ENCODE peak calls at places on chromosomes 7 and 10, in ten cellular contexts. One of them, this sample, is unnamed.
A peak's percentile ranks its signal among the peaks of the same experiment; 100 is the strongest.

GRCh38 chr7:15459018-15459621 is 102.7 kb downstream of the AGMO start:
- DNase-seq in astrocyte of the spinal cord: peak; percentile 51
- DNase-seq in mucosa of descending colon: no peak
- DNase-seq in cardiac muscle cell: peak; percentile 39
- DNase-seq in right lobe of liver: no peak
- DNase-seq in lung: no peak
- DNase-seq in natural killer cell: no peak
- DNase-seq in colonic mucosa: no peak
- DNase-seq in glutamatergic neuron: peak; percentile 24
- DNase-seq in nephron progenitor cell: no peak
- DNase-seq in this sample: no peak

GRCh38 chr7:148670807-148671206 is 27.9 kb upstream of the CUL1 start:
- DNase-seq in astrocyte of the spinal cord: no peak
- DNase-seq in mucosa of descending colon: no peak
- DNase-seq in cardiac muscle cell: no peak
- DNase-seq in right lobe of liver: no peak
- DNase-seq in lung: no peak
- DNase-seq in natural killer cell: no peak
- DNase-seq in colonic mucosa: no peak
- DNase-seq in glutamatergic neuron: no peak
- DNase-seq in nephron progenitor cell: no peak
- DNase-seq in this sample: no peak

GRCh38 chr10:132002004-132002403 is 20.3 kb upstream of the BNIP3 start:
- DNase-seq in astrocyte of the spinal cord: no peak
- DNase-seq in mucosa of descending colon: no peak
- DNase-seq in cardiac muscle cell: no peak
- DNase-seq in right lobe of liver: no peak
- DNase-seq in lung: no peak
- DNase-seq in natural killer cell: no peak
- DNase-seq in colonic mucosa: no peak
- DNase-seq in glutamatergic neuron: no peak
- DNase-seq in nephron progenitor cell: no peak
- DNase-seq in this sample: no peak

GRCh38 chr10:6218692-6219493 is 16.2 kb downstream of the PFKFB3 start:
- DNase-seq in astrocyte of the spinal cord: peak; percentile 89
- DNase-seq in mucosa of descending colon: no peak
- DNase-seq in cardiac muscle cell: peak; percentile 76
- DNase-seq in right lobe of liver: no peak
- DNase-seq in lung: no peak
- DNase-seq in natural killer cell: no peak
- DNase-seq in colonic mucosa: no peak
- DNase-seq in glutamatergic neuron: no peak
- DNase-seq in nephron progenitor cell: no peak
- DNase-seq in this sample: no peak

GRCh38 chr10:6493521-6494451 is 86.3 kb downstream of the PRKCQ start:
- DNase-seq in astrocyte of the spinal cord: peak; percentile 12
- DNase-seq in mucosa of descending colon: no peak
- DNase-seq in cardiac muscle cell: peak; percentile 11
- DNase-seq in right lobe of liver: no peak
- DNase-seq in lung: no peak
- DNase-seq in natural killer cell: no peak
- DNase-seq in colonic mucosa: no peak
- DNase-seq in glutamatergic neuron: no peak
- DNase-seq in nephron progenitor cell: no peak
- DNase-seq in this sample: no peak

GRCh38 chr7:151394076-151395035 is 15.5 kb downstream of the WDR86 start:
- DNase-seq in astrocyte of the spinal cord: no peak
- DNase-seq in mucosa of descending colon: peak; percentile 41
- DNase-seq in cardiac muscle cell: no peak
- DNase-seq in right lobe of liver: peak; percentile 40
- DNase-seq in lung: no peak
- DNase-seq in natural killer cell: no peak
- DNase-seq in colonic mucosa: no peak
- DNase-seq in glutamatergic neuron: peak; percentile 13
- DNase-seq in nephron progenitor cell: no peak
- DNase-seq in this sample: peak; percentile 87

GRCh38 chr10:120841522-120842189 is 9.5 kb upstream of the WDR11 start:
- DNase-seq in astrocyte of the spinal cord: peak; percentile 13
- DNase-seq in mucosa of descending colon: no peak
- DNase-seq in cardiac muscle cell: peak; percentile 45
- DNase-seq in right lobe of liver: no peak
- DNase-seq in lung: no peak
- DNase-seq in natural killer cell: no peak
- DNase-seq in colonic mucosa: no peak
- DNase-seq in glutamatergic neuron: no peak
- DNase-seq in nephron progenitor cell: no peak
- DNase-seq in this sample: no peak

GRCh38 chr7:28106316-28106957 is 74.2 kb downstream of the JAZF1 start:
- DNase-seq in astrocyte of the spinal cord: peak; percentile 35
- DNase-seq in mucosa of descending colon: no peak
- DNase-seq in cardiac muscle cell: no peak
- DNase-seq in right lobe of liver: no peak
- DNase-seq in lung: no peak
- DNase-seq in natural killer cell: no peak
- DNase-seq in colonic mucosa: no peak
- DNase-seq in glutamatergic neuron: no peak
- DNase-seq in nephron progenitor cell: no peak
- DNase-seq in this sample: no peak

GRCh38 chr10:75593690-75594556 is 162.5 kb downstream of the LRMDA start:
- DNase-seq in astrocyte of the spinal cord: no peak
- DNase-seq in mucosa of descending colon: no peak
- DNase-seq in cardiac muscle cell: no peak
- DNase-seq in right lobe of liver: no peak
- DNase-seq in lung: no peak
- DNase-seq in natural killer cell: no peak
- DNase-seq in colonic mucosa: no peak
- DNase-seq in glutamatergic neuron: no peak
- DNase-seq in nephron progenitor cell: peak; percentile 43
- DNase-seq in this sample: no peak
- TF ChIP-seq CTCF in astrocyte of the spinal cord: peak; percentile 31
- TF ChIP-seq CTCF in mucosa of descending colon: no peak
- TF ChIP-seq CTCF in cardiac muscle cell: no peak
- TF ChIP-seq CTCF in right lobe of liver: peak; percentile 25
- TF ChIP-seq CTCF in lung: no peak
- TF ChIP-seq CTCF in natural killer cell: no peak
- TF ChIP-seq CTCF in colonic mucosa: no peak
- TF ChIP-seq CTCF in glutamatergic neuron: no peak
- TF ChIP-seq CTCF in nephron progenitor cell: peak; percentile 62
- TF ChIP-seq CTCF in this sample: peak; percentile 30

GRCh38 chr7:128873234-128873633 is 10.6 kb downstream of the ATP6V1F start:
- DNase-seq in astrocyte of the spinal cord: no peak
- DNase-seq in mucosa of descending colon: peak; percentile 33
- DNase-seq in cardiac muscle cell: no peak
- DNase-seq in right lobe of liver: no peak
- DNase-seq in lung: no peak
- DNase-seq in natural killer cell: no peak
- DNase-seq in colonic mucosa: no peak
- DNase-seq in glutamatergic neuron: no peak
- DNase-seq in nephron progenitor cell: no peak
- DNase-seq in this sample: no peak

GRCh38 chr7:128869944-128870285 is 7.3 kb downstream of the ATP6V1F start:
- DNase-seq in astrocyte of the spinal cord: no peak
- DNase-seq in mucosa of descending colon: no peak
- DNase-seq in cardiac muscle cell: no peak
- DNase-seq in right lobe of liver: no peak
- DNase-seq in lung: no peak
- DNase-seq in natural killer cell: no peak
- DNase-seq in colonic mucosa: no peak
- DNase-seq in glutamatergic neuron: no peak
- DNase-seq in nephron progenitor cell: peak; percentile 55
- DNase-seq in this sample: no peak

GRCh38 chr7:128871050-128871449 is 8.4 kb downstream of the ATP6V1F start:
- DNase-seq in astrocyte of the spinal cord: no peak
- DNase-seq in mucosa of descending colon: no peak
- DNase-seq in cardiac muscle cell: no peak
- DNase-seq in right lobe of liver: no peak
- DNase-seq in lung: no peak
- DNase-seq in natural killer cell: no peak
- DNase-seq in colonic mucosa: no peak
- DNase-seq in glutamatergic neuron: no peak
- DNase-seq in nephron progenitor cell: no peak
- DNase-seq in this sample: peak; percentile 81

GRCh38 chr7:128874140-128875031 is 11.7 kb downstream of the ATP6V1F start:
- DNase-seq in astrocyte of the spinal cord: no peak
- DNase-seq in mucosa of descending colon: peak; percentile 89
- DNase-seq in cardiac muscle cell: no peak
- DNase-seq in right lobe of liver: peak; percentile 67
- DNase-seq in lung: no peak
- DNase-seq in natural killer cell: no peak
- DNase-seq in colonic mucosa: peak; percentile 92
- DNase-seq in glutamatergic neuron: no peak
- DNase-seq in nephron progenitor cell: no peak
- DNase-seq in this sample: no peak

GRCh38 chr7:128872394-128872824 is 9.8 kb downstream of the ATP6V1F start:
- DNase-seq in astrocyte of the spinal cord: no peak
- DNase-seq in mucosa of descending colon: peak; percentile 44
- DNase-seq in cardiac muscle cell: no peak
- DNase-seq in right lobe of liver: no peak
- DNase-seq in lung: no peak
- DNase-seq in natural killer cell: no peak
- DNase-seq in colonic mucosa: no peak
- DNase-seq in glutamatergic neuron: no peak
- DNase-seq in nephron progenitor cell: no peak
- DNase-seq in this sample: peak; percentile 92
- TF ChIP-seq CTCF in astrocyte of the spinal cord: no peak
- TF ChIP-seq CTCF in mucosa of descending colon: no peak
- TF ChIP-seq CTCF in cardiac muscle cell: peak; percentile 22
- TF ChIP-seq CTCF in right lobe of liver: no peak
- TF ChIP-seq CTCF in lung: no peak
- TF ChIP-seq CTCF in natural killer cell: no peak
- TF ChIP-seq CTCF in colonic mucosa: no peak
- TF ChIP-seq CTCF in glutamatergic neuron: no peak
- TF ChIP-seq CTCF in nephron progenitor cell: no peak
- TF ChIP-seq CTCF in this sample: peak; percentile 37

DNA sequence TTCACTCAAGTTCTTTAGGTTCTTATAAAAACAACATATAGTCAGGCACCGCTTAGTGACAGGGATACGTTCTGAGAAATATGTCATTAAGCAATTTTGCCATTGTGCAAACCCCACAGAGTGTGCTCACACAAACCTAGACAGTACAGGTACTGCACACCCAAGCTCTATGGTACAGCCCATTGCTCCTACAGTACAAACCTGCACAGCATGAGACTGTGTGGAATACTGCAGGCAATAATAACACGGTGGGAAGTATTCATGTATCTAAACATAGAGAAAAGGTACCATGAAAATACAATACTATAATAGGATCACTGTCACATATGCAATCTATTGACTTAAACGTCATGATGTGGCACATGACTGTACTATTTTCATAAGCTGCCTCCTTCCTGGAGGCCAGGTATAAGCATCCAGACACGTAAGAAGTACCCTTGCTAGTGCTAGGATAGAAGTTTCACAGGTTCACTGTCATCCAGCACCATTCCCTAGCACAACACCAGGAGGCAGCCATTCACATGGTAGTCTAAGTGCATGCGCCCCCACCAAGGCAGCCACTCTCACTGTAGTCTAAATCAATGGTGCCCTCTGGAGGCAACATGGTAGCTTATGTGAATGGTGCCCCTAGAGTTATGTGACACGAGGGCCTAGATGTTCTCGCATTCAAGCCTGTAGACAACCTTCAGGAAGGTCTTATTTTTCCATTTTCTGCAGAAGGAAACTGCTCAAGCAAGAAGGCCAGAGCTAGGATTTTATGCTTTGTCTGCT is 98.5 kb downstream of the ARHGAP22 start:
- DNase-seq in astrocyte of the spinal cord: peak; percentile 30
- DNase-seq in mucosa of descending colon: no peak
- DNase-seq in cardiac muscle cell: peak; percentile 67
- DNase-seq in right lobe of liver: no peak
- DNase-seq in lung: no peak
- DNase-seq in natural killer cell: no peak
- DNase-seq in colonic mucosa: peak; percentile 18
- DNase-seq in glutamatergic neuron: no peak
- DNase-seq in nephron progenitor cell: no peak
- DNase-seq in this sample: no peak
- TF ChIP-seq CTCF in astrocyte of the spinal cord: peak; percentile 31
- TF ChIP-seq CTCF in mucosa of descending colon: no peak
- TF ChIP-seq CTCF in cardiac muscle cell: peak; percentile 41
- TF ChIP-seq CTCF in right lobe of liver: peak; percentile 47
- TF ChIP-seq CTCF in lung: no peak
- TF ChIP-seq CTCF in natural killer cell: no peak
- TF ChIP-seq CTCF in colonic mucosa: no peak
- TF ChIP-seq CTCF in glutamatergic neuron: no peak
- TF ChIP-seq CTCF in nephron progenitor cell: no peak
- TF ChIP-seq CTCF in this sample: peak; percentile 66

GRCh38 chr10:45443101-45444009 is 69.3 kb downstream of the ALOX5 start:
- DNase-seq in astrocyte of the spinal cord: no peak
- DNase-seq in mucosa of descending colon: peak; percentile 44
- DNase-seq in cardiac muscle cell: no peak
- DNase-seq in right lobe of liver: no peak
- DNase-seq in lung: no peak
- DNase-seq in natural killer cell: no peak
- DNase-seq in colonic mucosa: peak; percentile 16
- DNase-seq in glutamatergic neuron: no peak
- DNase-seq in nephron progenitor cell: no peak
- DNase-seq in this sample: no peak

GRCh38 chr10:45441791-45442190 is 67.8 kb downstream of the ALOX5 start:
- DNase-seq in astrocyte of the spinal cord: no peak
- DNase-seq in mucosa of descending colon: no peak
- DNase-seq in cardiac muscle cell: no peak
- DNase-seq in right lobe of liver: no peak
- DNase-seq in lung: no peak
- DNase-seq in natural killer cell: no peak
- DNase-seq in colonic mucosa: no peak
- DNase-seq in glutamatergic neuron: no peak
- DNase-seq in nephron progenitor cell: no peak
- DNase-seq in this sample: no peak

GRCh38 chr10:45444022-45444421 is 70.0 kb downstream of the ALOX5 start:
- DNase-seq in astrocyte of the spinal cord: no peak
- DNase-seq in mucosa of descending colon: peak; percentile 38
- DNase-seq in cardiac muscle cell: no peak
- DNase-seq in right lobe of liver: no peak
- DNase-seq in lung: no peak
- DNase-seq in natural killer cell: no peak
- DNase-seq in colonic mucosa: no peak
- DNase-seq in glutamatergic neuron: no peak
- DNase-seq in nephron progenitor cell: no peak
- DNase-seq in this sample: no peak

GRCh38 chr10:45442251-45442650 is 68.2 kb downstream of the ALOX5 start:
- DNase-seq in astrocyte of the spinal cord: no peak
- DNase-seq in mucosa of descending colon: peak; percentile 32
- DNase-seq in cardiac muscle cell: no peak
- DNase-seq in right lobe of liver: no peak
- DNase-seq in lung: no peak
- DNase-seq in natural killer cell: no peak
- DNase-seq in colonic mucosa: no peak
- DNase-seq in glutamatergic neuron: no peak
- DNase-seq in nephron progenitor cell: no peak
- DNase-seq in this sample: no peak

DNA sequence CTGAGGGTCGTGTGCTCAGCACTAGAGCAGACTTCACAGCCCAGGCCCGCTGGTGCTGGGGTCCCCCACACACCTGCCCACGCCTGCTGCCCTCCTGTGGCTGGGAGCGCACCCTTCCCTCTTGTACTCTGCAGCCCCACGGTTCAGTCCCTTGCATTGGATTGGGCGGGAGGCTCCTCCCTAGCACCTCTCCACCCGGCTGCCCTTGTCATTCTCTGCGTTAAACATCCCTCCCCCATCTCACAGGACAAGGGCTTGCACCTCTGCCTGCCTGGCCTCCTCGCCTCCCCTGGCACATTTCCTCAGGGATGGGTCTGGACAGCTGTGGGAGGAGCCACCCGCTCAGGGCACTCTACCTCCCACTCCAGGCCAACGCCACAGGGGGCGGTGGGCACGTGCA is 68.7 kb downstream of the ALOX5 start:
- DNase-seq in astrocyte of the spinal cord: no peak
- DNase-seq in mucosa of descending colon: no peak
- DNase-seq in cardiac muscle cell: no peak
- DNase-seq in right lobe of liver: no peak
- DNase-seq in lung: no peak
- DNase-seq in natural killer cell: no peak
- DNase-seq in colonic mucosa: no peak
- DNase-seq in glutamatergic neuron: no peak
- DNase-seq in nephron progenitor cell: no peak
- DNase-seq in this sample: no peak
- TF ChIP-seq CTCF in astrocyte of the spinal cord: no peak
- TF ChIP-seq CTCF in mucosa of descending colon: no peak
- TF ChIP-seq CTCF in cardiac muscle cell: no peak
- TF ChIP-seq CTCF in right lobe of liver: no peak
- TF ChIP-seq CTCF in lung: no peak
- TF ChIP-seq CTCF in natural killer cell: no peak
- TF ChIP-seq CTCF in colonic mucosa: no peak
- TF ChIP-seq CTCF in glutamatergic neuron: no peak
- TF ChIP-seq CTCF in nephron progenitor cell: no peak
- TF ChIP-seq CTCF in this sample: no peak